ENCODE peak calls at places on chromosome 3, in seven cellular contexts. B is keratinocyte, C is cardiac muscle cell, Y is upper lobe of right lung, V is mesenchymal stem cell, J is left lung, T is iPS DF 6.9. W is an unnamed sample. For H3K9me3 and H3K4me1, the result is how much of the 10 kb centered on the place peaks cover.

GRCh38 chr3:11200679-11200952 is 46.3 kb downstream of the HRH1 start:
- DNase-seq in T (no peak), J (no peak), V (peak), C (no peak), Y (no peak), B (no peak), W (no peak)

GRCh38 chr3:189824629-189825312 is 193.6 kb downstream of the TP63 start:
- DNase-seq in J (no peak), V (peak), B (peak), C (no peak), Y (no peak), T (no peak), W (no peak)

GRCh38 chr3:16286161-16286560 is 21.1 kb downstream of the OXNAD1 start:
- DNase-seq in Y (no peak), V (no peak), J (no peak), B (no peak), T (no peak), C (no peak), W (no peak)

GRCh38 chr3:173140986-173141385 is at the start of gene SPATA16:
- DNase-seq in J (no peak), Y (no peak), V (no peak), T (no peak), C (no peak), B (no peak), W (peak)

GRCh38 chr3:67781218-67781617 is 126.8 kb upstream of the SUCLG2 start:
- DNase-seq in T (no peak), Y (no peak), J (no peak), V (no peak), B (no peak), C (no peak), W (no peak)

GRCh38 chr3:132643366-132643765 is 16.2 kb downstream of the ACAD11 start:
- DNase-seq in C (no peak), J (no peak), Y (no peak), T (no peak), B (no peak), V (no peak), W (no peak)

GRCh38 chr3:99544819-99545281 is 93.5 kb upstream of the COL8A1 start:
- DNase-seq in V (peak), J (no peak), Y (no peak), B (no peak), C (no peak), T (no peak), W (peak)

GRCh38 chr3:120209425-120209824 is 75.6 kb downstream of the GPR156 start:
- DNase-seq in J (no peak), V (no peak), Y (no peak), B (no peak), T (no peak), C (no peak), W (no peak)

GRCh38 chr3:70620956-70621355 is 308.5 kb upstream of the MDFIC2 start:
- DNase-seq in V (no peak), J (no peak), T (no peak), B (no peak), Y (no peak), C (no peak), W (no peak)

GRCh38 chr3:122947086-122947611 is 80.4 kb downstream of the SEMA5B start:
- DNase-seq in V (no peak), B (no peak), Y (no peak), T (no peak), C (no peak), J (no peak), W (no peak)

GRCh38 chr3:43086460-43087165 is 19.3 kb downstream of the POMGNT2 start:
- DNase-seq in J (no peak), C (no peak), B (no peak), V (peak), Y (no peak), T (no peak), W (no peak)

GRCh38 chr3:122299872-122300460 is 25.1 kb upstream of the CSTA start:
- DNase-seq in V (peak), C (no peak), Y (no peak), T (peak), B (no peak), J (no peak), W (no peak)

GRCh38 chr3:172591876-172592771 is 68.9 kb upstream of the TNFSF10 start:
- DNase-seq in V (peak), C (no peak), T (no peak), Y (no peak), J (no peak), B (no peak), W (no peak)

GRCh38 chr3:184620101-184620798 is 58.7 kb downstream of the EPHB3 start:
- DNase-seq in J (no peak), T (no peak), V (peak), B (no peak), Y (no peak), C (no peak), W (no peak)

GRCh38 chr3:89964347-89964746 is 856.9 kb downstream of the EPHA3 start:
- DNase-seq in V (peak), C (no peak), B (no peak), Y (no peak), J (no peak), T (no peak), W (no peak)

GRCh38 chr3:49462222-49462621 is 7.8 kb upstream of the DAG1 start:
- DNase-seq in C (no peak), T (no peak), J (no peak), B (no peak), V (peak), Y (no peak), W (no peak)

GRCh38 chr3:43477600-43477999 is 144.2 kb downstream of the ANO10 start:
- DNase-seq in T (no peak), Y (no peak), V (no peak), C (no peak), B (no peak), J (no peak), W (no peak)

GRCh38 chr3:195911946-195912270 is 3.6 kb upstream of the TNK2 start:
- DNase-seq in B (peak), J (peak), C (no peak), Y (no peak), T (no peak), V (no peak), W (peak)

GRCh38 chr3:127255516-127255915 is 32.3 kb downstream of the PRR20G start:
- DNase-seq in J (no peak), T (no peak), C (no peak), Y (no peak), B (no peak), V (no peak), W (no peak)

GRCh38 chr3:129383292-129383860 is 45.1 kb downstream of the EFCAB12 start:
- DNase-seq in J (peak), B (no peak), T (peak), V (peak), Y (no peak), C (peak), W (peak)

GRCh38 chr3:32421991-32422859 is 30.6 kb downstream of the CMTM7 start:
- DNase-seq in T (no peak), B (no peak), C (no peak), V (peak), J (peak), Y (peak), W (peak)

GRCh38 chr3:34780973-34781372 is 858.4 kb upstream of the ARPP21 start:
- DNase-seq in V (no peak), C (peak), Y (no peak), T (no peak), J (no peak), B (no peak), W (no peak)

GRCh38 chr3:53114412-53115074 is 15.7 kb downstream of the RFT1 start:
- DNase-seq in T (no peak), V (peak), Y (no peak), J (no peak), B (no peak), C (no peak), W (no peak)

GRCh38 chr3:50331364-50331907 is 3.4 kb upstream of the TUSC2 start:
- DNase-seq in J (no peak), C (no peak), B (no peak), T (no peak), Y (no peak), V (no peak), W (no peak)

GRCh38 chr3:196803891-196804468 is 63.7 kb upstream of the SENP5 start:
- DNase-seq in B (no peak), V (no peak), C (no peak), T (no peak), Y (no peak), J (no peak), W (no peak)

GRCh38 chr3:133476971-133477375 is 77.1 kb downstream of the BFSP2 start:
- DNase-seq in V (no peak), C (no peak), B (no peak), J (no peak), Y (no peak), T (no peak), W (no peak)

GRCh38 chr3:159802864-159803263 is 185.8 kb upstream of the IL12A start:
- DNase-seq in Y (no peak), J (no peak), T (no peak), C (no peak), V (no peak), B (no peak), W (no peak)

GRCh38 chr3:56118968-56119367 is 349.3 kb downstream of the ERC2 start:
- DNase-seq in B (no peak), Y (no peak), J (no peak), C (no peak), V (no peak), T (no peak), W (no peak)

GRCh38 chr3:182284793-182285192 is 508.5 kb upstream of the ATP11B start:
- DNase-seq in V (no peak), J (no peak), B (no peak), Y (no peak), C (no peak), T (peak), W (no peak)

GRCh38 chr3:111473550-111473949 is 68.4 kb upstream of the CD96 start:
- DNase-seq in Y (no peak), C (peak), J (no peak), V (no peak), B (no peak), T (no peak), W (no peak)

GRCh38 chr3:46705751-46706572 is 4.8 kb downstream of the TMIE start:
- DNase-seq in Y (peak), V (peak), J (peak), C (no peak), T (no peak), B (no peak), W (peak)

GRCh38 chr3:13636186-13636585 is 87.3 kb downstream of the FBLN2 start:
- DNase-seq in Y (no peak), T (no peak), V (no peak), C (no peak), B (no peak), J (no peak), W (no peak)

GRCh38 chr3:50626406-50626805 is 9.5 kb downstream of the MAPKAPK3 start:
- DNase-seq in V (no peak), C (no peak), J (no peak), Y (no peak), T (no peak), B (no peak), W (no peak)

GRCh38 chr3:178967184-178967532 is 104.5 kb downstream of the ZMAT3 start:
- DNase-seq in Y (no peak), B (no peak), J (no peak), C (no peak), T (no peak), V (no peak), W (no peak)

GRCh38 chr3:164498917-164499316 is 579.4 kb downstream of the SI start:
- DNase-seq in V (no peak), B (no peak), J (no peak), T (no peak), C (no peak), Y (no peak), W (no peak)

GRCh38 chr3:59644479-59645075 is 594.8 kb upstream of the CFAP20DC start:
- DNase-seq in B (no peak), C (no peak), V (no peak), J (no peak), Y (no peak), T (no peak), W (no peak)

GRCh38 chr3:155730843-155731242 is 14.0 kb downstream of the PLCH1 start:
- DNase-seq in V (no peak), C (no peak), B (no peak), T (no peak), Y (no peak), J (no peak), W (no peak)

GRCh38 chr3:42192334-42193200 is 73.4 kb downstream of the CCK start:
- DNase-seq in V (peak), J (no peak), Y (no peak), T (no peak), C (no peak), B (no peak), W (no peak)

DNA sequence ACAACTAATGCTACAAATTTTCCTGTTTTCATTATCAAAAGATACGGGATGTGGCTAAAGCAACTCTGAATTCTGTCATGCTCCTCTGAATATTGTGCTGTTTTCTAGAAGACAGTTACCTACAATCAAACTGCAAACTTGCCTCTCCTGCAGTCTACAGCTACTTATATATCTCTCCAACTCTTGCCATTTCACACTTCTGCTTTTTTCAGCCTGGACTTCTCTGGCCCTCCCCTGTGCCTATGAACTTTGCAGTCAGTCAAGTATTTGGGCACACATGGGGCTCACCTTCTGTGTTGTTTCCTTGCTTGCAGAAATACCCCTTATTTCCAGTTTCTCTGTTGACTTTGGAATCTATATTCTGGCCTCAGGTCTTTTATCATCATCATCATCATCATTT is 575.6 kb downstream of the GRM7 start:
- DNase-seq in C (no peak), V (no peak), T (no peak), B (no peak), Y (no peak), J (no peak), W (no peak)
- H3K9me3 ChIP-seq in C (under half), V (under half), T (under half), B (under half), Y (under half), J (under half), W (under half)

GRCh38 chr3:3177861-3178497 is 1.5 kb downstream of the CRBN start:
- DNase-seq in J (no peak), B (no peak), T (no peak), C (no peak), Y (no peak), V (peak), W (no peak)
- H3K4me1 ChIP-seq in J (under half), B (under half), T (under half), C (under half), Y (under half), V (under half), W (under half)

GRCh38 chr3:118951089-118951488 is 83.6 kb downstream of the IGSF11 start:
- DNase-seq in V (no peak), J (no peak), C (no peak), B (no peak), Y (no peak), T (no peak), W (no peak)
- H3K27ac ChIP-seq in V (no peak), J (no peak), C (no peak), B (no peak), Y (no peak), T (no peak), W (no peak)

GRCh38 chr3:169661567-169662214 is 1.8 kb downstream of the MECOM start:
- DNase-seq in Y (peak), V (peak), J (peak), B (no peak), C (peak), T (no peak), W (peak)
- H3K9me3 ChIP-seq in Y (under half), V (under half), J (under half), B (under half), C (under half), T (under half), W (under half)

DNA sequence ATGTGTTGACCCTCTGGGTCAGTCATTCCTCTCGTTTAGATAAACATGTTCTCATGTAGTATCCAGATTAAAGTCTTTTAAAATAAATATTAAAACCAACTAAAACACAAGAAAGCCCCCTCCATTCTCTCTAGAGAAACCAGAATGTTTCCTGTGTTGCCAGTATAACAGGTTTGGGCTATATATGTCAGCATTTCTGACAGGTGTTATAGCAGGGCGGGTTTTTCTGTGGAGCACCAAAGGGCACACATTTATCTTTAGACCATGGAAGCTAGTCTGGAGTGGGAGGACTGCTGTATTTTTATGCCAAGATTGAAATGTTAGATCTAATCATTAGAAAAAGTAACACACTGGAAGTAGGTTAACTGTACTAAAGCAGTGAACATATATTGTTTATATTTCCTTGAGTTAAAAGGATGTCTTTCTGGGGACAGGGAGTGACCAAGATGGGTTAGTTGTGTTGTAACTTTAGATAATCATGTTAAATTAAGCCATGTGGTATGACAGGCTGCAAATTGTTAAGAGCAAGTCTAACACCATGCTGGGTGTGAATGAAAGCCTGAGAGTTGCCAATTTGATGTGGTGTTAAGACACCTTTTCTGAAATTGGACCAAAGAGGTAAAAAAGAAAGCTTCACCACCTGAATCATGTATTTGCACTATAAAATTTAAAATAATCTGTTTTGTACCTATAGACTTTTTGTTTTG is 15.6 kb downstream of the KCTD6 start:
- DNase-seq in T (no peak), J (no peak), B (no peak), V (no peak), Y (no peak), C (no peak), W (no peak)
- H3K4me1 ChIP-seq in T (under half), J (under half), B (under half), V (under half), Y (under half), C (under half), W (under half)

DNA sequence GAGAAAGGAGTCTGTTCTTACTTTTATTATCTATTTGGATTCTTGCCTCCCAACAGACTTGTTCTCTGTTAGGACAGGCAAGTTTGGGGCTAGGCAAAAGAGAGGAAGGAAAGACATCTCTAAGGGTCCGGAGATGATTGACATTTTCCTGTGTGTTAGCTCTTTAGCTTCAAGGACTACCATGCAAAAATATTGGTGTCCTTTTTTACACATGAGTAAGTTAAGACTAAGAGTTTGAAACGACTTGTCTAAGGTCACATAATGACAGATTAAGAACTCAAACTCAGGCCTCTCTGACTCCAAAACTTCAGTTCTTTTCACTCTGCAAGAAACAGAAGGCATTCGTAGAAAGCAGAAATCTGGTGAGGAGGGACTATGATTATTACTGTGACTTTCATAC is 5.9 kb downstream of the LMCD1 start:
- DNase-seq in B (no peak), T (no peak), Y (no peak), C (no peak), J (no peak), V (no peak), W (no peak)
- H3K27ac ChIP-seq in B (no peak), T (no peak), Y (peak), C (no peak), J (no peak), V (no peak), W (peak)

W was measured in tibial artery.